ENCODE peak calls at places on chromosomes 11 and 22, in four cellular contexts. S is T47D, P is iris pigment epithelial cell, E is HTR-8/SVneo. A is an unnamed sample.

GRCh38 chr11:93957553-93957952 is 63.6 kb upstream of the HEPHL1 start:
- DNase-seq in S (no peak), P (no peak), E (no peak), A (no peak)

GRCh38 chr11:1572200-1573076 is at the start of gene DUSP8:
- DNase-seq in S (peak; percentile 91), P (peak; percentile 79), E (peak; percentile 90), A (no peak)

GRCh38 chr11:22539851-22540376 is 85.7 kb downstream of the FANCF start:
- DNase-seq in S (peak; percentile 58), P (peak; percentile 48), E (peak; percentile 7), A (no peak)

GRCh38 chr11:76510060-76511047 is 65.5 kb downstream of the EMSY start:
- DNase-seq in S (no peak), P (peak; percentile 77), E (no peak), A (no peak)

GRCh38 chr22:33697640-33698039 is 222.6 kb downstream of the LARGE1 start:
- DNase-seq in S (no peak), P (no peak), E (no peak), A (no peak)

GRCh38 chr22:39988386-39989114 is 6.2 kb upstream of the FAM83F start:
- DNase-seq in S (no peak), P (no peak), E (no peak), A (no peak)

GRCh38 chr11:9672288-9672916 is 8.5 kb downstream of the SWAP70 start:
- DNase-seq in S (no peak), P (peak; percentile 22), E (no peak), A (no peak)

GRCh38 chr11:82405392-82405791 is 328.3 kb downstream of the FAM181B start:
- DNase-seq in S (no peak), P (no peak), E (no peak), A (no peak)

GRCh38 chr11:132056689-132057088 is 686.3 kb downstream of the NTM start:
- DNase-seq in S (no peak), P (peak; percentile 74), E (peak; percentile 5), A (no peak)

GRCh38 chr11:62044639-62045121 is 77.2 kb upstream of the FTH1 start:
- DNase-seq in S (no peak), P (no peak), E (no peak), A (no peak)

GRCh38 chr11:14644396-14645246 is 1.0 kb downstream of the PDE3B start:
- DNase-seq in S (no peak), P (peak; percentile 31), E (no peak), A (no peak)

GRCh38 chr11:65961267-65962135 is at the start of gene SART1:
- DNase-seq in S (peak; percentile 97), P (peak; percentile 97), E (peak; percentile 100), A (peak; percentile 95)

GRCh38 chr11:36469063-36469462 is 41.0 kb downstream of the TRAF6 start:
- DNase-seq in S (no peak), P (no peak), E (no peak), A (no peak)

GRCh38 chr11:128701086-128701485 is 7.2 kb downstream of the FLI1 start:
- DNase-seq in S (no peak), P (peak; percentile 35), E (no peak), A (no peak)

GRCh38 chr22:41256254-41256897 is 15.6 kb upstream of the CHADL start:
- DNase-seq in S (peak; percentile 58), P (peak; percentile 87), E (peak; percentile 33), A (no peak)

GRCh38 chr11:17138562-17138961 is 61.1 kb upstream of the RPS13 start:
- DNase-seq in S (no peak), P (no peak), E (no peak), A (no peak)

GRCh38 chr11:3865388-3866193 is 10.1 kb downstream of the STIM1 start:
- DNase-seq in S (no peak), P (peak; percentile 73), E (no peak), A (no peak)

GRCh38 chr11:3995949-3996554 is 98.5 kb upstream of the RRM1 start:
- DNase-seq in S (no peak), P (peak; percentile 7), E (peak; percentile 32), A (no peak)

GRCh38 chr22:48037618-48038017 is 1275.2 kb downstream of the TBC1D22A start:
- DNase-seq in S (no peak), P (no peak), E (no peak), A (no peak)

GRCh38 chr11:126113515-126113957 is 50.9 kb upstream of the CDON start:
- DNase-seq in S (peak; percentile 85), P (peak; percentile 87), E (peak; percentile 80), A (no peak)

GRCh38 chr11:129249923-129250322 is 57.8 kb upstream of the ARHGAP32 start:
- DNase-seq in S (no peak), P (peak; percentile 27), E (no peak), A (no peak)

A was measured in NCI-H1048.